ENCODE peak calls at places on chromosomes 13 and 19, in four cellular contexts. R is body of pancreas, X is heart left ventricle, E is ascending aorta. Z is an unnamed sample.

GRCh38 chr13:102724923-102725322 is 30.1 kb upstream of the METTL21C start:
- DNase-seq in E (no peak), R (no peak), X (no peak), Z (peak)

GRCh38 chr13:44171151-44171550 is 202.5 kb upstream of the SERP2 start:
- DNase-seq in X (no peak), E (no peak), R (no peak), Z (no peak)

GRCh38 chr13:45879666-45880065 is 28.1 kb upstream of the SIAH3 start:
- DNase-seq in X (peak), E (no peak), R (peak), Z (no peak)

GRCh38 chr13:52004508-52005183 is 6.6 kb downstream of the ATP7B start:
- DNase-seq in X (no peak), E (no peak), R (no peak), Z (no peak)

GRCh38 chr13:99214232-99214631 is 13.6 kb downstream of the UBAC2 start:
- DNase-seq in R (no peak), X (no peak), E (no peak), Z (no peak)

GRCh38 chr19:45507864-45508680 is 793 bp downstream of the VASP start:
- DNase-seq in E (no peak), R (peak), X (no peak), Z (no peak)

GRCh38 chr19:16254851-16255408 is 57.2 kb downstream of the AP1M1 start:
- DNase-seq in X (no peak), R (no peak), E (no peak), Z (no peak)

GRCh38 chr13:44618326-44618725 is 42.2 kb upstream of the TSC22D1 start:
- DNase-seq in R (no peak), E (no peak), X (no peak), Z (no peak)

GRCh38 chr19:31969955-31970545 is 375.4 kb upstream of the ZNF507 start:
- DNase-seq in R (no peak), E (no peak), X (no peak), Z (no peak)

GRCh38 chr19:17841810-17842662 is 5.7 kb downstream of the JAK3 start:
- DNase-seq in E (no peak), R (peak), X (peak), Z (no peak)

GRCh38 chr13:113990321-113990837 is 16.5 kb upstream of the C13orf46 start:
- DNase-seq in R (no peak), E (no peak), X (no peak), Z (no peak)

GRCh38 chr19:51783373-51783772 is 11.6 kb upstream of the FPR3 start:
- DNase-seq in X (no peak), E (no peak), R (no peak), Z (no peak)

GRCh38 chr13:109722068-109722467 is 64.3 kb downstream of the IRS2 start:
- DNase-seq in X (no peak), E (no peak), R (no peak), Z (no peak)

GRCh38 chr13:112722433-112723250 is 32.8 kb downstream of the ATP11A start:
- DNase-seq in R (peak), E (no peak), X (peak), Z (peak)

GRCh38 chr19:48990400-48990799 is 2.7 kb downstream of the GYS1 start:
- DNase-seq in R (no peak), X (no peak), E (no peak), Z (no peak)

GRCh38 chr19:39307822-39308530 is 11.8 kb downstream of the IFNL1 start:
- DNase-seq in E (no peak), X (no peak), R (no peak), Z (no peak)

GRCh38 chr19:37926255-37926654 is 19.2 kb downstream of the SIPA1L3 start:
- DNase-seq in R (no peak), E (no peak), X (no peak), Z (no peak)

GRCh38 chr19:41218615-41219507 is at the start of gene AXL:
- DNase-seq in R (peak), E (peak), X (peak), Z (peak)

GRCh38 chr19:38047641-38048040 is 140.6 kb downstream of the SIPA1L3 start:
- DNase-seq in R (no peak), X (no peak), E (no peak), Z (no peak)

GRCh38 chr13:36858285-36858684 is 39.3 kb downstream of the RFXAP start:
- DNase-seq in R (no peak), E (no peak), X (no peak), Z (peak)

GRCh38 chr13:23460309-23460708 is 26.8 kb upstream of the SACS start:
- DNase-seq in R (no peak), E (no peak), X (no peak), Z (no peak)

GRCh38 chr13:111893071-111893606 is 173.8 kb upstream of the SOX1 start:
- DNase-seq in X (no peak), E (no peak), R (no peak), Z (no peak)

GRCh38 chr13:74413482-74413881 is 279.3 kb upstream of the KLF12 start:
- DNase-seq in E (no peak), X (no peak), R (no peak), Z (no peak)

GRCh38 chr19:8505680-8506401 is 3.4 kb upstream of the PRAM1 start:
- DNase-seq in E (no peak), X (peak), R (peak), Z (no peak)

GRCh38 chr19:17209126-17210036 is 5.8 kb upstream of the USE1 start:
- DNase-seq in X (no peak), E (no peak), R (no peak), Z (no peak)

GRCh38 chr19:9139609-9140158 is 513 bp upstream of the ZNF317 start:
- DNase-seq in E (no peak), X (no peak), R (no peak), Z (no peak)

GRCh38 chr13:76879211-76879875 is 6.9 kb downstream of the KCTD12 start:
- DNase-seq in E (peak), R (peak), X (peak), Z (peak)

GRCh38 chr13:41942462-41943094 is 18.3 kb downstream of the VWA8 start:
- DNase-seq in X (no peak), R (no peak), E (no peak), Z (no peak)

GRCh38 chr19:49872245-49873148 is 4.7 kb downstream of the AKT1S1 start:
- DNase-seq in X (no peak), E (no peak), R (no peak), Z (no peak)

GRCh38 chr19:39915848-39916215 is 18.6 kb downstream of the FCGBP start:
- DNase-seq in X (no peak), E (no peak), R (no peak), Z (no peak)

GRCh38 chr13:52847682-52848432 is 583 bp downstream of the PCDH8 start:
- DNase-seq in R (no peak), E (no peak), X (no peak), Z (no peak)

GRCh38 chr13:95185851-95186250 is 115.4 kb downstream of the ABCC4 start:
- DNase-seq in X (no peak), R (no peak), E (no peak), Z (no peak)

GRCh38 chr19:39448271-39448670 is 2.9 kb downstream of the SUPT5H start:
- DNase-seq in E (no peak), X (no peak), R (no peak), Z (no peak)

GRCh38 chr19:47848871-47849473 is 10.1 kb upstream of the TPRX2 start:
- DNase-seq in E (no peak), R (peak), X (no peak), Z (no peak)

GRCh38 chr13:101868585-101869469 is 416.4 kb downstream of the ITGBL1 start:
- DNase-seq in R (no peak), E (no peak), X (peak), Z (no peak)

GRCh38 chr19:5339950-5340636 is 519 bp downstream of the PTPRS start:
- DNase-seq in X (no peak), R (peak), E (no peak), Z (no peak)

GRCh38 chr19:27770095-27770494 is 1442.9 kb downstream of the UQCRFS1 start:
- DNase-seq in X (no peak), R (no peak), E (no peak), Z (no peak)

GRCh38 chr19:54141356-54141755 is 3.8 kb downstream of the CNOT3 start:
- DNase-seq in X (no peak), R (no peak), E (no peak), Z (no peak)

GRCh38 chr13:49459580-49459979 is 15.5 kb downstream of the SETDB2 start:
- DNase-seq in E (no peak), R (no peak), X (no peak), Z (no peak)

GRCh38 chr13:49454388-49455015 is 10.4 kb downstream of the SETDB2 start:
- DNase-seq in E (no peak), X (no peak), R (no peak), Z (no peak)

GRCh38 chr13:49456156-49456555 is 12.1 kb downstream of the SETDB2 start:
- DNase-seq in X (no peak), E (no peak), R (no peak), Z (no peak)

GRCh38 chr13:49455016-49455398 is 10.9 kb downstream of the SETDB2 start:
- DNase-seq in X (no peak), E (no peak), R (no peak), Z (no peak)

GRCh38 chr13:49457221-49457620 is 13.1 kb downstream of the SETDB2 start:
- DNase-seq in R (no peak), X (no peak), E (no peak), Z (no peak)
- TF ChIP-seq CTCF in R (no peak), X (no peak), E (no peak), Z (no peak)

DNA sequence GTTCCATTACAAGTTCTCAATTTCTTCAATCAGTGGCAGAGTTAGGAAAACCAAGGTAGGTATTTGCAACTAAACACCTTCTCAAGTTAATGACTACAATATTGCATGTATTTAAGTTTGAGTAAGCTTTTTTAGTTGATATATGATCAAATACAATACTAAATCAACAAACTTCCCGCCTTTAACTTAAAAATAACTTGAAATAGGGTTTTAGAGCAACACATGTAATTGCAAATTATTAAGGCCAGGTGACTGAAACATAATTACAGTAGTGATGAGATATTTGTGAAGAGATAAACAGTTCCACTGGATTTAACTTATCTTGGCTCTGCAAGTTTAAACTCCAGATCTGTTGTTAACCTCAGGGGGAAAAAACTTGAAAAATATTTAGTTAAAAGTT is 3.8 kb downstream of the DACH1 start:
- DNase-seq in X (no peak), R (no peak), E (no peak), Z (no peak)
- H3K4me3 ChIP-seq in X (peak), R (no peak), E (no peak), Z (no peak)

DNA sequence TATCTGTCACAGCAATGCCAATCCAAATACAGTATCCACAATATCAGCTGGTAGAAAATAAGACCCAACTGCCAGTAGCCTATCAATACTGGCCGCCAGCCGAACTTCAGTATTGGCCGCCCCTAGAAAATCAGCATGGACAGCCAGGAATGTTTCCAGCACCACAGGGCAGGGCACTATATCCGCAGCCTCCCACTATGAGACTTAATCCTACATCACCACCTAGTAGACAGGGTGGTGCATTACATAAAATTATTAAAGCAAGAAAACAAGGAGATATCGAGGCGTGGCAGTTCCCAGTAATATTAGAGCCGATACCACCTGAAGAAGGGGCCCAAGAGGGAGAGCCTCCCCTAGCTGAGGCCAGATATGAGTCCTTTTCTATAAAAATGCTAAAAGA is 111.3 kb downstream of the ZNF486 start:
- DNase-seq in E (no peak), X (no peak), R (peak), Z (no peak)
- TF ChIP-seq CTCF in E (peak), X (no peak), R (peak), Z (no peak)

GRCh38 chr19:19170053-19170945 is at the start of gene MEF2B:
- DNase-seq in X (peak), R (peak), E (no peak), Z (no peak)
- H3K4me3 ChIP-seq in X (peak), R (no peak), E (peak), Z (no peak)

GRCh38 chr19:29084266-29084665 is 128.7 kb downstream of the UQCRFS1 start:
- DNase-seq in X (no peak), E (no peak), R (no peak), Z (peak)
- TF ChIP-seq CTCF in X (no peak), E (no peak), R (no peak), Z (peak)

GRCh38 chr13:29077051-29077813 is 257.1 kb downstream of the MTUS2 start:
- DNase-seq in R (no peak), X (no peak), E (no peak), Z (no peak)

DNA sequence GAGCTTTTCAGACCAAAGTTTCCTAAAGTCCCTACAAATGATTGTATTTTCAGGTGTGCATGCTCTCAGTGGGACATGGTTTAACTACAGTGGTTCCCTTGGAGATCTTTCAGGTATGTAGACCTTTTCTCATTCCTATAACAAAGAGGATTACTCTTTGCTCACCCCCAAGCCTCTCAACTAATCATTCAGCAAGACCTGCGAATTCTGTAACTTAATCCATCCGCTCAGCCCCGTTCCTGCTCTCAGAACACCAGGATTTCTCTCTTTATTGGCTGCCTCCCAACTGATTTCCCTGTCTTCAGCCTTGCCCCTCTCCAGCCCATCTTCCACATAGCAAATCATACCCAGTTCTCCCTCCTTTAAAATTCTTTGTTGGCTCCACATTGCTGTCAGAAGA is 253.6 kb downstream of the MTUS2 start:
- DNase-seq in E (no peak), X (no peak), R (no peak), Z (no peak)
- H3K4me3 ChIP-seq in E (no peak), X (no peak), R (no peak), Z (no peak)

DNA sequence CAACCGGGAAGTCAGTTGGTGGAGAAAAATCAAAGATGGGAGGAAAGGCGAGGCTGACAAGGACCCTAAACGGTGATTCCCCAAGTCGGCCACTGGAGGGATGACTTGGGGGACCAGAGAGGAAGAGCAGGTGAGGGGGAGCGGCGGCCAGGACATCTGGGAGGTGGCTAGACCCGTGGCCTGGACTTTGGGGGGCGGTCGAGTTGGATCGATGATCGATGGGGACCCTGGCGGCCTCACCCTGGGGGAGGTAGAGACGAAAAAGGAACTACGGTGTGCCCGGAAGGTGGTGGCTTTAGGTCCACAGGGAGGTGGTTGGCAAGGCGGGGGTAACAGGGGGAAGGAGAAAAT is 7.6 kb upstream of the CIRBP start:
- DNase-seq in R (no peak), X (peak), E (no peak), Z (no peak)
- TF ChIP-seq CTCF in R (no peak), X (no peak), E (no peak), Z (peak)